ENCODE peak calls at places on chromosome 12, in eight cellular contexts. One of them, this sample, is unnamed.

GRCh38 chr12:63955831-63956685 is 111.6 kb downstream of the SRGAP1 start:
- DNase-seq in OCI-LY7: no peak
- DNase-seq in GM23338: no peak
- DNase-seq in hepatocyte: peak; percentile 28
- DNase-seq in MM.1S: no peak
- DNase-seq in SK-N-SH: no peak
- DNase-seq in GM23248: peak; percentile 80
- DNase-seq in PC-9: no peak
- DNase-seq in this sample: no peak

GRCh38 chr12:47817272-47818006 is 2.3 kb downstream of the HDAC7 start:
- DNase-seq in OCI-LY7: peak; percentile 31
- DNase-seq in GM23338: peak; percentile 41
- DNase-seq in hepatocyte: peak; percentile 50
- DNase-seq in MM.1S: no peak
- DNase-seq in SK-N-SH: no peak
- DNase-seq in GM23248: peak; percentile 68
- DNase-seq in PC-9: no peak
- DNase-seq in this sample: peak; percentile 56

GRCh38 chr12:106239241-106239950 is 8.4 kb downstream of the CKAP4 start:
- DNase-seq in OCI-LY7: no peak
- DNase-seq in GM23338: no peak
- DNase-seq in hepatocyte: no peak
- DNase-seq in MM.1S: no peak
- DNase-seq in SK-N-SH: no peak
- DNase-seq in GM23248: no peak
- DNase-seq in PC-9: no peak
- DNase-seq in this sample: no peak

GRCh38 chr12:49890096-49890461 is 13.6 kb downstream of the FAIM2 start:
- DNase-seq in OCI-LY7: no peak
- DNase-seq in GM23338: no peak
- DNase-seq in hepatocyte: no peak
- DNase-seq in MM.1S: no peak
- DNase-seq in SK-N-SH: no peak
- DNase-seq in GM23248: no peak
- DNase-seq in PC-9: no peak
- DNase-seq in this sample: no peak

GRCh38 chr12:28937196-28937595 is 211.9 kb upstream of the FAR2 start:
- DNase-seq in OCI-LY7: no peak
- DNase-seq in GM23338: peak; percentile 30
- DNase-seq in hepatocyte: no peak
- DNase-seq in MM.1S: no peak
- DNase-seq in SK-N-SH: no peak
- DNase-seq in GM23248: peak; percentile 64
- DNase-seq in PC-9: peak; percentile 62
- DNase-seq in this sample: no peak

GRCh38 chr12:55720894-55721444 is 776 bp downstream of the RDH5 start:
- DNase-seq in OCI-LY7: no peak
- DNase-seq in GM23338: peak; percentile 71
- DNase-seq in hepatocyte: peak; percentile 74
- DNase-seq in MM.1S: no peak
- DNase-seq in SK-N-SH: peak; percentile 73
- DNase-seq in GM23248: peak; percentile 99
- DNase-seq in PC-9: peak; percentile 95
- DNase-seq in this sample: no peak

GRCh38 chr12:121799175-121799841 is 4.5 kb upstream of the SETD1B start:
- DNase-seq in OCI-LY7: peak; percentile 71
- DNase-seq in GM23338: peak; percentile 61
- DNase-seq in hepatocyte: peak; percentile 85
- DNase-seq in MM.1S: peak; percentile 76
- DNase-seq in SK-N-SH: peak; percentile 75
- DNase-seq in GM23248: peak; percentile 90
- DNase-seq in PC-9: peak; percentile 78
- DNase-seq in this sample: peak; percentile 78

GRCh38 chr12:120861074-120861795 is 42.9 kb downstream of the SPPL3 start:
- DNase-seq in OCI-LY7: no peak
- DNase-seq in GM23338: no peak
- DNase-seq in hepatocyte: no peak
- DNase-seq in MM.1S: no peak
- DNase-seq in SK-N-SH: no peak
- DNase-seq in GM23248: no peak
- DNase-seq in PC-9: no peak
- DNase-seq in this sample: no peak

GRCh38 chr12:83818888-83819287 is 1093.7 kb downstream of the SLC6A15 start:
- DNase-seq in OCI-LY7: no peak
- DNase-seq in GM23338: no peak
- DNase-seq in hepatocyte: peak; percentile 69
- DNase-seq in MM.1S: no peak
- DNase-seq in SK-N-SH: no peak
- DNase-seq in GM23248: peak; percentile 72
- DNase-seq in PC-9: no peak
- DNase-seq in this sample: no peak

GRCh38 chr12:123815968-123816367 is 53.9 kb downstream of the DNAH10 start:
- DNase-seq in OCI-LY7: no peak
- DNase-seq in GM23338: no peak
- DNase-seq in hepatocyte: no peak
- DNase-seq in MM.1S: no peak
- DNase-seq in SK-N-SH: no peak
- DNase-seq in GM23248: no peak
- DNase-seq in PC-9: no peak
- DNase-seq in this sample: no peak

GRCh38 chr12:53725824-53726223 is 1.4 kb downstream of the CALCOCO1 start:
- DNase-seq in OCI-LY7: no peak
- DNase-seq in GM23338: no peak
- DNase-seq in hepatocyte: no peak
- DNase-seq in MM.1S: no peak
- DNase-seq in SK-N-SH: no peak
- DNase-seq in GM23248: peak; percentile 59
- DNase-seq in PC-9: no peak
- DNase-seq in this sample: no peak

GRCh38 chr12:53717319-53717718 is 9.9 kb downstream of the CALCOCO1 start:
- DNase-seq in OCI-LY7: no peak
- DNase-seq in GM23338: no peak
- DNase-seq in hepatocyte: no peak
- DNase-seq in MM.1S: no peak
- DNase-seq in SK-N-SH: no peak
- DNase-seq in GM23248: no peak
- DNase-seq in PC-9: no peak
- DNase-seq in this sample: no peak

GRCh38 chr12:53719649-53720048 is 7.6 kb downstream of the CALCOCO1 start:
- DNase-seq in OCI-LY7: no peak
- DNase-seq in GM23338: peak; percentile 69
- DNase-seq in hepatocyte: no peak
- DNase-seq in MM.1S: no peak
- DNase-seq in SK-N-SH: no peak
- DNase-seq in GM23248: no peak
- DNase-seq in PC-9: no peak
- DNase-seq in this sample: no peak

GRCh38 chr12:53722450-53723041 is 4.7 kb downstream of the CALCOCO1 start:
- DNase-seq in OCI-LY7: no peak
- DNase-seq in GM23338: no peak
- DNase-seq in hepatocyte: no peak
- DNase-seq in MM.1S: peak; percentile 93
- DNase-seq in SK-N-SH: no peak
- DNase-seq in GM23248: no peak
- DNase-seq in PC-9: no peak
- DNase-seq in this sample: no peak

GRCh38 chr12:53720946-53721345 is 6.3 kb downstream of the CALCOCO1 start:
- DNase-seq in OCI-LY7: no peak
- DNase-seq in GM23338: no peak
- DNase-seq in hepatocyte: no peak
- DNase-seq in MM.1S: no peak
- DNase-seq in SK-N-SH: no peak
- DNase-seq in GM23248: no peak
- DNase-seq in PC-9: no peak
- DNase-seq in this sample: no peak
- H3K9me2 ChIP-seq in OCI-LY7: no peaks in the 10 kb centered on the region
- H3K9me2 ChIP-seq in GM23338: no peaks in the 10 kb centered on the region
- H3K9me2 ChIP-seq in hepatocyte: no peaks in the 10 kb centered on the region
- H3K9me2 ChIP-seq in MM.1S: no peaks in the 10 kb centered on the region
- H3K9me2 ChIP-seq in SK-N-SH: no peaks in the 10 kb centered on the region
- H3K9me2 ChIP-seq in GM23248: no peaks in the 10 kb centered on the region
- H3K9me2 ChIP-seq in PC-9: no peaks in the 10 kb centered on the region
- H3K9me2 ChIP-seq in this sample: no peaks in the 10 kb centered on the region

DNA sequence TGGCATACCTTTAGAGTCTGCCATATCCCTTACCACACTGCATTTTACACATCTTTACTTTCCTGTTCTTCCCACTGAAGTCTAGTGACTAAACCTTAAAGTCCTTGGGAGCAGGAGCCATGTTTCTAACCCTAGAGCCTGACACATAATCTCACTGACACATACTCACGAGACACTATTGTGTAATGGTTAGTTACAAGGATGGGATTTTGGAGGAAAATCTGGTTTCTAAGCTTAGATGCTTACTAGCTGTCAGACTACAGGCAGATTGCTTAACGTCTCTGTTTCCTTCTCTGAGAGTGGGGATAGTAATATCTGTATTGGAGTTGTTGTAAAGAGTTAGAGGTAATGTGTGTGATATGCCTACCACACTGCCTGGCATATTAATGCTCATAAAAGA is 6.2 kb upstream of the DYRK4 start:
- DNase-seq in OCI-LY7: no peak
- DNase-seq in GM23338: no peak
- DNase-seq in hepatocyte: no peak
- DNase-seq in MM.1S: no peak
- DNase-seq in SK-N-SH: no peak
- DNase-seq in GM23248: peak; percentile 37
- DNase-seq in PC-9: no peak
- DNase-seq in this sample: no peak
- H3K9me2 ChIP-seq in OCI-LY7: no peaks in the 10 kb centered on the region
- H3K9me2 ChIP-seq in GM23338: no peaks in the 10 kb centered on the region
- H3K9me2 ChIP-seq in hepatocyte: no peaks in the 10 kb centered on the region
- H3K9me2 ChIP-seq in MM.1S: no peaks in the 10 kb centered on the region
- H3K9me2 ChIP-seq in SK-N-SH: no peaks in the 10 kb centered on the region
- H3K9me2 ChIP-seq in GM23248: no peaks in the 10 kb centered on the region
- H3K9me2 ChIP-seq in PC-9: no peaks in the 10 kb centered on the region
- H3K9me2 ChIP-seq in this sample: no peaks in the 10 kb centered on the region

GRCh38 chr12:110068654-110069053 is 20.3 kb upstream of the C12orf76 start:
- DNase-seq in OCI-LY7: no peak
- DNase-seq in GM23338: no peak
- DNase-seq in hepatocyte: no peak
- DNase-seq in MM.1S: no peak
- DNase-seq in SK-N-SH: no peak
- DNase-seq in GM23248: no peak
- DNase-seq in PC-9: no peak
- DNase-seq in this sample: no peak
- H3K9me2 ChIP-seq in OCI-LY7: no peaks in the 10 kb centered on the region
- H3K9me2 ChIP-seq in GM23338: peaks cover 7% of the 10 kb centered on the region
- H3K9me2 ChIP-seq in hepatocyte: no peaks in the 10 kb centered on the region
- H3K9me2 ChIP-seq in MM.1S: no peaks in the 10 kb centered on the region
- H3K9me2 ChIP-seq in SK-N-SH: no peaks in the 10 kb centered on the region
- H3K9me2 ChIP-seq in GM23248: no peaks in the 10 kb centered on the region
- H3K9me2 ChIP-seq in PC-9: no peaks in the 10 kb centered on the region
- H3K9me2 ChIP-seq in this sample: no peaks in the 10 kb centered on the region

DNA sequence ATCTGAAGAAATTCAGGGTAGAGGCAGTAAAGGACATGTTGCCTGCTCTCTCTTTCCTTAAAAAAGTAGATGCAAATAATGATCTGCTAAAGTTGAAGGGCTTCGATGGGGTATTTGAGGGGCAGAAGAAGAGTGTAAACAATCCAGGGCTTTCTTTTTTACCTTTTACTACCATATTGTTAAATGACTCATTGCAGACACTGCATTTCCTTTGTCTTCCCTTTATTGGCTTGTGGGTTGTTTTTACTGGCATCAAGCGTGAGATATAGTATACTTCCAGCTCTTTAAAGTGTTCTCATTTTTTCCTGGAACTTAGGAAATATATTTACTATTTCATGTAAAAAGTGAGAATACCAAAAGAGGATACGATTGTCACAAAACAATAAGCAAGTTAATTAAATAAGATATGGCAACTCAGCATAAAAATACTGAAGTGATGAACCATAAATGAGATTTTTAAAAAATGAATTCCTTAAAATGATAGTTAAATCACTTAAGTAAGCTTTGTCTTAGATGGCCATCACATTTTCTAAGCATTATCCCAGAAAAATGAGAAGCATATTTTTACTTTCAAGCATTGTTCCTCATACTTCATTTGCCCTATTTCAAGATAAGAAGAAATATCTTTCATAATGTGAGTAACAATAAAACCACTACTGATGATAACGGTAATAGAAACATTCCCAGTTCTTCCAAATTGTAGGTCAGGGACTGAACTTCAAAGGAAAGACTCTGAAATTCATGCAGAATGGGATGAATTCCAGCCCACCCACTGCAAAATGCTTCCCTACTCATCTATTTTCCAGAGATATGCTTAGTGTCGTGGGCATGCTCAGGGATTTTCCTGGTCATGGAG is 72.4 kb upstream of the KRAS start:
- DNase-seq in OCI-LY7: no peak
- DNase-seq in GM23338: no peak
- DNase-seq in hepatocyte: no peak
- DNase-seq in MM.1S: no peak
- DNase-seq in SK-N-SH: no peak
- DNase-seq in GM23248: peak; percentile 52
- DNase-seq in PC-9: no peak
- DNase-seq in this sample: no peak
- H3K9me2 ChIP-seq in OCI-LY7: no peaks in the 10 kb centered on the region
- H3K9me2 ChIP-seq in GM23338: no peaks in the 10 kb centered on the region
- H3K9me2 ChIP-seq in hepatocyte: no peaks in the 10 kb centered on the region
- H3K9me2 ChIP-seq in MM.1S: no peaks in the 10 kb centered on the region
- H3K9me2 ChIP-seq in SK-N-SH: no peaks in the 10 kb centered on the region
- H3K9me2 ChIP-seq in GM23248: no peaks in the 10 kb centered on the region
- H3K9me2 ChIP-seq in PC-9: no peaks in the 10 kb centered on the region
- H3K9me2 ChIP-seq in this sample: no peaks in the 10 kb centered on the region

GRCh38 chr12:100995771-100996170 is 201.2 kb downstream of the ANO4 start:
- DNase-seq in OCI-LY7: no peak
- DNase-seq in GM23338: no peak
- DNase-seq in hepatocyte: no peak
- DNase-seq in MM.1S: peak; percentile 69
- DNase-seq in SK-N-SH: no peak
- DNase-seq in GM23248: no peak
- DNase-seq in PC-9: no peak
- DNase-seq in this sample: no peak

GRCh38 chr12:100992194-100992593 is 197.6 kb downstream of the ANO4 start:
- DNase-seq in OCI-LY7: no peak
- DNase-seq in GM23338: no peak
- DNase-seq in hepatocyte: no peak
- DNase-seq in MM.1S: no peak
- DNase-seq in SK-N-SH: no peak
- DNase-seq in GM23248: no peak
- DNase-seq in PC-9: no peak
- DNase-seq in this sample: no peak

GRCh38 chr12:100991059-100991562 is 196.5 kb downstream of the ANO4 start:
- DNase-seq in OCI-LY7: no peak
- DNase-seq in GM23338: no peak
- DNase-seq in hepatocyte: no peak
- DNase-seq in MM.1S: no peak
- DNase-seq in SK-N-SH: no peak
- DNase-seq in GM23248: no peak
- DNase-seq in PC-9: no peak
- DNase-seq in this sample: no peak

GRCh38 chr12:100995201-100995600 is 200.6 kb downstream of the ANO4 start:
- DNase-seq in OCI-LY7: no peak
- DNase-seq in GM23338: peak; percentile 29
- DNase-seq in hepatocyte: no peak
- DNase-seq in MM.1S: no peak
- DNase-seq in SK-N-SH: no peak
- DNase-seq in GM23248: peak; percentile 84
- DNase-seq in PC-9: no peak
- DNase-seq in this sample: no peak

GRCh38 chr12:100993916-100994315 is 199.3 kb downstream of the ANO4 start:
- DNase-seq in OCI-LY7: no peak
- DNase-seq in GM23338: peak; percentile 65
- DNase-seq in hepatocyte: no peak
- DNase-seq in MM.1S: no peak
- DNase-seq in SK-N-SH: no peak
- DNase-seq in GM23248: no peak
- DNase-seq in PC-9: no peak
- DNase-seq in this sample: no peak
- H3K9me2 ChIP-seq in OCI-LY7: no peaks in the 10 kb centered on the region
- H3K9me2 ChIP-seq in GM23338: no peaks in the 10 kb centered on the region
- H3K9me2 ChIP-seq in hepatocyte: no peaks in the 10 kb centered on the region
- H3K9me2 ChIP-seq in MM.1S: no peaks in the 10 kb centered on the region
- H3K9me2 ChIP-seq in SK-N-SH: no peaks in the 10 kb centered on the region
- H3K9me2 ChIP-seq in GM23248: no peaks in the 10 kb centered on the region
- H3K9me2 ChIP-seq in PC-9: no peaks in the 10 kb centered on the region
- H3K9me2 ChIP-seq in this sample: no peaks in the 10 kb centered on the region

This sample was measured in Karpas-422.